ENCODE peak calls at places on chromosomes 5 and 9, in six cellular contexts. One of them, this sample, is unnamed.

GRCh38 chr5:131634666-131634995 is 398 bp downstream of the RAPGEF6 start:
- DNase-seq in OCI-LY7: peak
- DNase-seq in A549: peak
- DNase-seq in cardiac muscle cell: peak
- DNase-seq in left ventricle myocardium inferior: peak
- DNase-seq in brain microvascular endothelial cell: peak
- DNase-seq in this sample: peak

GRCh38 chr5:27437594-27438200 is 399.3 kb upstream of the CDH9 start:
- DNase-seq in OCI-LY7: no peak
- DNase-seq in A549: no peak
- DNase-seq in cardiac muscle cell: no peak
- DNase-seq in left ventricle myocardium inferior: no peak
- DNase-seq in brain microvascular endothelial cell: no peak
- DNase-seq in this sample: no peak

GRCh38 chr5:180210961-180211760 is 2.1 kb upstream of the RASGEF1C start:
- DNase-seq in OCI-LY7: no peak
- DNase-seq in A549: no peak
- DNase-seq in cardiac muscle cell: no peak
- DNase-seq in left ventricle myocardium inferior: no peak
- DNase-seq in brain microvascular endothelial cell: no peak
- DNase-seq in this sample: no peak

GRCh38 chr5:153782589-153783238 is 256.0 kb downstream of the FAM114A2 start:
- DNase-seq in OCI-LY7: no peak
- DNase-seq in A549: no peak
- DNase-seq in cardiac muscle cell: peak
- DNase-seq in left ventricle myocardium inferior: no peak
- DNase-seq in brain microvascular endothelial cell: peak
- DNase-seq in this sample: peak

GRCh38 chr5:59079622-59080620 is 497.0 kb downstream of the RAB3C start:
- DNase-seq in OCI-LY7: no peak
- DNase-seq in A549: no peak
- DNase-seq in cardiac muscle cell: peak
- DNase-seq in left ventricle myocardium inferior: no peak
- DNase-seq in brain microvascular endothelial cell: peak
- DNase-seq in this sample: peak

GRCh38 chr9:128920381-128921058 is at the start of gene PHYHD1:
- DNase-seq in OCI-LY7: peak
- DNase-seq in A549: no peak
- DNase-seq in cardiac muscle cell: no peak
- DNase-seq in left ventricle myocardium inferior: peak
- DNase-seq in brain microvascular endothelial cell: no peak
- DNase-seq in this sample: peak

GRCh38 chr9:111897831-111898144 is 1.2 kb downstream of the UGCG start:
- DNase-seq in OCI-LY7: peak
- DNase-seq in A549: no peak
- DNase-seq in cardiac muscle cell: no peak
- DNase-seq in left ventricle myocardium inferior: no peak
- DNase-seq in brain microvascular endothelial cell: no peak
- DNase-seq in this sample: no peak

GRCh38 chr5:142364251-142365145 is 39.7 kb upstream of the SPRY4 start:
- DNase-seq in OCI-LY7: no peak
- DNase-seq in A549: peak
- DNase-seq in cardiac muscle cell: no peak
- DNase-seq in left ventricle myocardium inferior: peak
- DNase-seq in brain microvascular endothelial cell: no peak
- DNase-seq in this sample: peak

GRCh38 chr9:137314561-137315560 is 12.8 kb upstream of the NRARP start:
- DNase-seq in OCI-LY7: no peak
- DNase-seq in A549: no peak
- DNase-seq in cardiac muscle cell: no peak
- DNase-seq in left ventricle myocardium inferior: peak
- DNase-seq in brain microvascular endothelial cell: no peak
- DNase-seq in this sample: peak

GRCh38 chr9:91180930-91181268 is 180.8 kb downstream of the AUH start:
- DNase-seq in OCI-LY7: no peak
- DNase-seq in A549: no peak
- DNase-seq in cardiac muscle cell: no peak
- DNase-seq in left ventricle myocardium inferior: no peak
- DNase-seq in brain microvascular endothelial cell: no peak
- DNase-seq in this sample: no peak

GRCh38 chr5:10987881-10988504 is 227.0 kb upstream of the DAP start:
- DNase-seq in OCI-LY7: peak
- DNase-seq in A549: peak
- DNase-seq in cardiac muscle cell: peak
- DNase-seq in left ventricle myocardium inferior: peak
- DNase-seq in brain microvascular endothelial cell: peak
- DNase-seq in this sample: peak

GRCh38 chr5:6950872-6951271 is 237.6 kb downstream of the TENT4A start:
- DNase-seq in OCI-LY7: no peak
- DNase-seq in A549: no peak
- DNase-seq in cardiac muscle cell: no peak
- DNase-seq in left ventricle myocardium inferior: no peak
- DNase-seq in brain microvascular endothelial cell: no peak
- DNase-seq in this sample: no peak

GRCh38 chr5:144566747-144567415 is 396.2 kb downstream of the KCTD16 start:
- DNase-seq in OCI-LY7: no peak
- DNase-seq in A549: no peak
- DNase-seq in cardiac muscle cell: no peak
- DNase-seq in left ventricle myocardium inferior: no peak
- DNase-seq in brain microvascular endothelial cell: no peak
- DNase-seq in this sample: peak

GRCh38 chr9:76371901-76372300 is 22.3 kb downstream of the RFK start:
- DNase-seq in OCI-LY7: no peak
- DNase-seq in A549: no peak
- DNase-seq in cardiac muscle cell: no peak
- DNase-seq in left ventricle myocardium inferior: no peak
- DNase-seq in brain microvascular endothelial cell: peak
- DNase-seq in this sample: no peak

GRCh38 chr5:178394074-178394473 is 161.5 kb upstream of the PHYKPL start:
- DNase-seq in OCI-LY7: no peak
- DNase-seq in A549: no peak
- DNase-seq in cardiac muscle cell: no peak
- DNase-seq in left ventricle myocardium inferior: no peak
- DNase-seq in brain microvascular endothelial cell: no peak
- DNase-seq in this sample: no peak

GRCh38 chr5:67530609-67531255 is 334.1 kb upstream of the CD180 start:
- DNase-seq in OCI-LY7: no peak
- DNase-seq in A549: no peak
- DNase-seq in cardiac muscle cell: peak
- DNase-seq in left ventricle myocardium inferior: no peak
- DNase-seq in brain microvascular endothelial cell: no peak
- DNase-seq in this sample: no peak

DNA sequence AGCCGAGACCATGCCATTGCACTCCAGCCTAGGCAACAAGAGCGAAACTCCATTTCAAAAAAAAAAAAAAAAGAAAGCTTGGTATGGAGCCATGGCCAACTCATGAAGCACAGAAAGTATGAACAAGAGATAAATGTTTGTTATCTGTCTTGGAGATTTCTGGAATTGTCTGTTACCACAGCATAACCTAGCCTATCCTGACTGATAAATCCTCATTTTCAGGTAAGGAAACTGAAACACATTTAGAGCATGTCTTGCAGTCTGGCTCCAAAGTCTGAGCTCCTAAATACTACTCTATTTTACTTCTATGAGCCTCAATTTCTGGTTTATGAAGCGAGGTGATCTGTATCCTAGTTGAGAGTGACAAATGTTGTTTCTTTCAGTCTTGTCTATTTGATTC is 68.3 kb upstream of the SLC44A1 start:
- DNase-seq in OCI-LY7: no peak
- DNase-seq in A549: no peak
- DNase-seq in cardiac muscle cell: no peak
- DNase-seq in left ventricle myocardium inferior: no peak
- DNase-seq in brain microvascular endothelial cell: no peak
- DNase-seq in this sample: no peak
- H3K27ac ChIP-seq in OCI-LY7: no peak
- H3K27ac ChIP-seq in A549: no peak
- H3K27ac ChIP-seq in cardiac muscle cell: no peak
- H3K27ac ChIP-seq in left ventricle myocardium inferior: no peak
- H3K27ac ChIP-seq in brain microvascular endothelial cell: no peak
- H3K27ac ChIP-seq in this sample: no peak

DNA sequence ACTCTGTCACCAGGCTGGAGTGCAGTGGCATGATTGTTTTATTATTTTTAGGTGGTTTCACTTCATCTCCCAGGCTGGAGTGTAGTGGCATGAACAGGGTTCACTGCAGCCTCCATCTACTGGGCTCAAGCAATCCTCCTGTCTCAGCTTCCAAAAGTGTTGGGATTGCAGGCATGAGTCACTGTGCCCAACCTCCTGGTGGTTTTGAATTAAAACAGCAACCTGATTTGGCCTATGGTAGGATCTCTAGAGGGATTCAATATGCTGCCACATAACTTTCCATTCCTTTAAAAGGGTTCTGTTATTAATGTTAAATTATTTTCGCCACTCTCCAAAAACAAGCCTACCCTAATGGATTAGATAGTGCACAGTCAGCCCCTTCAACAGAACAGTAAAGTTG is 9.9 kb upstream of the HSPA4 start:
- DNase-seq in OCI-LY7: no peak
- DNase-seq in A549: no peak
- DNase-seq in cardiac muscle cell: no peak
- DNase-seq in left ventricle myocardium inferior: no peak
- DNase-seq in brain microvascular endothelial cell: peak
- DNase-seq in this sample: no peak
- TF ChIP-seq CTCF in OCI-LY7: no peak
- TF ChIP-seq CTCF in A549: no peak
- TF ChIP-seq CTCF in cardiac muscle cell: no peak
- TF ChIP-seq CTCF in left ventricle myocardium inferior: no peak
- TF ChIP-seq CTCF in brain microvascular endothelial cell: peak
- TF ChIP-seq CTCF in this sample: no peak

GRCh38 chr5:138273834-138274188 is 610 bp downstream of the GFRA3 start:
- DNase-seq in OCI-LY7: no peak
- DNase-seq in A549: no peak
- DNase-seq in cardiac muscle cell: no peak
- DNase-seq in left ventricle myocardium inferior: no peak
- DNase-seq in brain microvascular endothelial cell: no peak
- DNase-seq in this sample: no peak
- H3K27ac ChIP-seq in OCI-LY7: no peak
- H3K27ac ChIP-seq in A549: no peak
- H3K27ac ChIP-seq in cardiac muscle cell: no peak
- H3K27ac ChIP-seq in left ventricle myocardium inferior: no peak
- H3K27ac ChIP-seq in brain microvascular endothelial cell: no peak
- H3K27ac ChIP-seq in this sample: no peak

GRCh38 chr5:73945505-73945904 is 319.5 kb downstream of the ARHGEF28 start:
- DNase-seq in OCI-LY7: no peak
- DNase-seq in A549: no peak
- DNase-seq in cardiac muscle cell: no peak
- DNase-seq in left ventricle myocardium inferior: no peak
- DNase-seq in brain microvascular endothelial cell: no peak
- DNase-seq in this sample: no peak
- TF ChIP-seq CTCF in OCI-LY7: peak
- TF ChIP-seq CTCF in A549: peak
- TF ChIP-seq CTCF in cardiac muscle cell: no peak
- TF ChIP-seq CTCF in left ventricle myocardium inferior: peak
- TF ChIP-seq CTCF in brain microvascular endothelial cell: peak
- TF ChIP-seq CTCF in this sample: peak

GRCh38 chr9:88925471-88925870 is 65.8 kb upstream of the S1PR3 start:
- DNase-seq in OCI-LY7: no peak
- DNase-seq in A549: no peak
- DNase-seq in cardiac muscle cell: no peak
- DNase-seq in left ventricle myocardium inferior: no peak
- DNase-seq in brain microvascular endothelial cell: no peak
- DNase-seq in this sample: no peak
- H3K27ac ChIP-seq in OCI-LY7: no peak
- H3K27ac ChIP-seq in A549: peak
- H3K27ac ChIP-seq in cardiac muscle cell: no peak
- H3K27ac ChIP-seq in left ventricle myocardium inferior: no peak
- H3K27ac ChIP-seq in brain microvascular endothelial cell: no peak
- H3K27ac ChIP-seq in this sample: no peak

GRCh38 chr5:172150514-172151425 is 37.3 kb downstream of the STK10 start:
- DNase-seq in OCI-LY7: no peak
- DNase-seq in A549: no peak
- DNase-seq in cardiac muscle cell: no peak
- DNase-seq in left ventricle myocardium inferior: peak
- DNase-seq in brain microvascular endothelial cell: no peak
- DNase-seq in this sample: no peak
- TF ChIP-seq CTCF in OCI-LY7: no peak
- TF ChIP-seq CTCF in A549: no peak
- TF ChIP-seq CTCF in cardiac muscle cell: no peak
- TF ChIP-seq CTCF in left ventricle myocardium inferior: no peak
- TF ChIP-seq CTCF in brain microvascular endothelial cell: no peak
- TF ChIP-seq CTCF in this sample: no peak

GRCh38 chr9:16281707-16282106 is 588.8 kb downstream of the BNC2 start:
- DNase-seq in OCI-LY7: no peak
- DNase-seq in A549: no peak
- DNase-seq in cardiac muscle cell: no peak
- DNase-seq in left ventricle myocardium inferior: no peak
- DNase-seq in brain microvascular endothelial cell: no peak
- DNase-seq in this sample: no peak
- H3K27ac ChIP-seq in OCI-LY7: no peak
- H3K27ac ChIP-seq in A549: peak
- H3K27ac ChIP-seq in cardiac muscle cell: no peak
- H3K27ac ChIP-seq in left ventricle myocardium inferior: no peak
- H3K27ac ChIP-seq in brain microvascular endothelial cell: no peak
- H3K27ac ChIP-seq in this sample: no peak

DNA sequence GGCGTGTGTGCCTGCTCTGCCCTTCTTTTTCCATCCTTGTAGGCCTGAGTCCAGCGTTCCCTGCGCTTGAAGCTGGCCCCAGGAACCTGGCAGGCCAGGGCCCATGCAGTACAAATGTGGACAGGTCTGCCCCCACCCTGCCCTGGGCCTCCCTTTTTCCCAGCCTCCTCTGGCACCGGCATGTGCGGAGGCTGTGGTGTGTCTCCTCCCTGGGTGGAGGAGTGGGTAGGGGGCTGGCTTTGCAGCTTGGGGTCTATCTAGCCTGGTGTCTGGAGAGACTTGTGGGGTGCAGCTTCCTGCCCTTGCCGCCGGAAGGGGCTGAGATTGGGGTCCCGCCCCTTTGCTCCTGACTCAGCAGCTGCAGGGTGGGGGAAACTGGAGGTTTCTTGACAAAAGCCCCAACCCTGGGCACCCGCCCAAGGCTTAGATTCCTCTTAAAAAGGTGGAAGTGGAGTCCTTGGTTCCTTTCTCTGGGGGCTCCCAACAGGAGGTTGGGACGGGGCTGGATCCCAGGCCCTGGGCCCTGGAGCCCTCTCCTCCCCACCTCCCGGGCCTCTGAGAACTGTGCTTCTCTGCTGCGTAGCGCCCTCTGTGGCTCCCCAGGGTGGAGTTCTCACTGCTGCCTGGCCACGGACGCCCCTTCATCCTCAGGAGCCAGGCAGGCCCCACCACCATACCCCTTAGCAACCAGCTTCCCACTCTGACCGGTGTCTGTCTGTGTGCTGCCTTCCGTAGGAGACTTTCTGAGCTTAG is 18.0 kb downstream of the RXRA start:
- DNase-seq in OCI-LY7: no peak
- DNase-seq in A549: no peak
- DNase-seq in cardiac muscle cell: no peak
- DNase-seq in left ventricle myocardium inferior: peak
- DNase-seq in brain microvascular endothelial cell: no peak
- DNase-seq in this sample: no peak
- TF ChIP-seq CTCF in OCI-LY7: peak
- TF ChIP-seq CTCF in A549: no peak
- TF ChIP-seq CTCF in cardiac muscle cell: peak
- TF ChIP-seq CTCF in left ventricle myocardium inferior: no peak
- TF ChIP-seq CTCF in brain microvascular endothelial cell: no peak
- TF ChIP-seq CTCF in this sample: no peak

GRCh38 chr9:18668944-18669343 is 195.0 kb downstream of the ADAMTSL1 start:
- DNase-seq in OCI-LY7: no peak
- DNase-seq in A549: no peak
- DNase-seq in cardiac muscle cell: no peak
- DNase-seq in left ventricle myocardium inferior: no peak
- DNase-seq in brain microvascular endothelial cell: no peak
- DNase-seq in this sample: no peak
- H3K27ac ChIP-seq in OCI-LY7: no peak
- H3K27ac ChIP-seq in A549: no peak
- H3K27ac ChIP-seq in cardiac muscle cell: no peak
- H3K27ac ChIP-seq in left ventricle myocardium inferior: no peak
- H3K27ac ChIP-seq in brain microvascular endothelial cell: no peak
- H3K27ac ChIP-seq in this sample: no peak

GRCh38 chr5:139193928-139194327 is 4.2 kb downstream of the SIL1 start:
- DNase-seq in OCI-LY7: no peak
- DNase-seq in A549: no peak
- DNase-seq in cardiac muscle cell: no peak
- DNase-seq in left ventricle myocardium inferior: no peak
- DNase-seq in brain microvascular endothelial cell: no peak
- DNase-seq in this sample: no peak
- TF ChIP-seq CTCF in OCI-LY7: peak
- TF ChIP-seq CTCF in A549: no peak
- TF ChIP-seq CTCF in cardiac muscle cell: peak
- TF ChIP-seq CTCF in left ventricle myocardium inferior: no peak
- TF ChIP-seq CTCF in brain microvascular endothelial cell: peak
- TF ChIP-seq CTCF in this sample: no peak